ENCODE peak calls at places on chromosomes 12 and 14, in four cellular contexts. B, M, K and H are unnamed samples.

GRCh38 chr12:12399161-12399560 is 42.3 kb downstream of the BORCS5 start:
- DNase-seq in B (no peak), M (no peak), K (no peak), H (no peak)

GRCh38 chr14:75274899-75275569 is 3.6 kb upstream of the FOS start:
- DNase-seq in B (no peak), M (peak; percentile 40), K (no peak), H (no peak)

GRCh38 chr12:125688223-125688622 is 623.0 kb downstream of the AACS start:
- DNase-seq in B (no peak), M (no peak), K (no peak), H (no peak)

GRCh38 chr12:42135264-42135814 is 9.3 kb downstream of the GXYLT1 start:
- DNase-seq in B (no peak), M (no peak), K (no peak), H (no peak)

GRCh38 chr14:22047105-22047504 is 373.5 kb upstream of the OR4E1 start:
- DNase-seq in B (no peak), M (no peak), K (peak; percentile 70), H (no peak)

GRCh38 chr12:91778091-91778819 is 367.4 kb downstream of the BTG1 start:
- DNase-seq in B (no peak), M (peak; percentile 26), K (no peak), H (no peak)

GRCh38 chr12:104682790-104683279 is 226.1 kb downstream of the CHST11 start:
- DNase-seq in B (no peak), M (peak; percentile 51), K (no peak), H (no peak)

GRCh38 chr14:92976268-92976667 is 53.3 kb downstream of the CHGA start:
- DNase-seq in B (no peak), M (no peak), K (no peak), H (no peak)

GRCh38 chr12:123242083-123242904 is 9.1 kb downstream of the MTRFR start:
- DNase-seq in B (no peak), M (no peak), K (no peak), H (no peak)

GRCh38 chr12:70603044-70603443 is 34.2 kb downstream of the PTPRB start:
- DNase-seq in B (no peak), M (no peak), K (no peak), H (no peak)

GRCh38 chr14:48568688-48569087 is 893.3 kb upstream of the MDGA2 start:
- DNase-seq in B (no peak), M (no peak), K (no peak), H (no peak)

GRCh38 chr14:22487401-22487800 is 101.6 kb downstream of the DAD1 start:
- DNase-seq in B (no peak), M (no peak), K (no peak), H (no peak)

GRCh38 chr12:77493769-77494168 is 336.9 kb upstream of the NAV3 start:
- DNase-seq in B (no peak), M (no peak), K (no peak), H (no peak)

GRCh38 chr14:90444077-90444696 is 47.4 kb downstream of the CALM1 start:
- DNase-seq in B (no peak), M (no peak), K (peak; percentile 37), H (no peak)

GRCh38 chr14:22780941-22781605 is 14.6 kb downstream of the OXA1L start:
- DNase-seq in B (no peak), M (no peak), K (no peak), H (no peak)

GRCh38 chr14:35661875-35662274 is 127.9 kb downstream of the INSM2 start:
- DNase-seq in B (no peak), M (no peak), K (peak; percentile 82), H (no peak)

GRCh38 chr12:31896514-31897039 is 62.6 kb upstream of the RESF1 start:
- DNase-seq in B (peak; percentile 42), M (peak; percentile 99), K (no peak), H (no peak)

GRCh38 chr12:102948941-102949352 is 8.5 kb upstream of the ASCL1 start:
- DNase-seq in B (peak; percentile 54), M (no peak), K (peak; percentile 10), H (peak; percentile 61)

GRCh38 chr12:115096673-115097349 is 412.8 kb upstream of the TBX3 start:
- DNase-seq in B (no peak), M (no peak), K (no peak), H (peak; percentile 47)

GRCh38 chr12:110576504-110576903 is 6.6 kb downstream of the PPTC7 start:
- DNase-seq in B (no peak), M (no peak), K (no peak), H (no peak)

GRCh38 chr12:68641138-68641537 is 30.4 kb downstream of the RAP1B start:
- DNase-seq in B (no peak), M (peak; percentile 72), K (no peak), H (no peak)

GRCh38 chr12:53097207-53097563 is 282 bp upstream of the IGFBP6 start:
- DNase-seq in B (no peak), M (no peak), K (no peak), H (peak; percentile 63)

DNA sequence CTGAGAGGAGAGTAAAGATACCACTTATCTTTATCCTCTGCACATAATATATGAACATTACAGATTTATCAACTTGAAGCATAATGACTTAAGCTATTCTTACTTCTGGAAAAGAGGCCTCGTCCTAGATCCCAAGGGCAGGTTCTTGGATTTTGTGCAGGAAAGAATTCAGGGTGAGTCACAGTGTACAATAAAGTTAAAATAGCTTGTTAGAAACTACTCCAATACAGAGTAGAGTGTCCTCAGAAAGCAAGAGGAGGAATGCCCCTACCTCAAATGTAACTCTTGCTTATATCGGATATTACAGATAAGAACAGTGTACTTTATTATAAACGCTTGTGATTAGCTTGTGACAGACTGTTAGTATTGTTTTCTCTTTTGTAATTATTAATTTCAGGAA is 41.9 kb upstream of the ABCC9 start:
- DNase-seq in B (no peak), M (no peak), K (no peak), H (no peak)
- TF ChIP-seq CTCF in B (no peak), M (no peak), K (no peak), H (no peak)

DNA sequence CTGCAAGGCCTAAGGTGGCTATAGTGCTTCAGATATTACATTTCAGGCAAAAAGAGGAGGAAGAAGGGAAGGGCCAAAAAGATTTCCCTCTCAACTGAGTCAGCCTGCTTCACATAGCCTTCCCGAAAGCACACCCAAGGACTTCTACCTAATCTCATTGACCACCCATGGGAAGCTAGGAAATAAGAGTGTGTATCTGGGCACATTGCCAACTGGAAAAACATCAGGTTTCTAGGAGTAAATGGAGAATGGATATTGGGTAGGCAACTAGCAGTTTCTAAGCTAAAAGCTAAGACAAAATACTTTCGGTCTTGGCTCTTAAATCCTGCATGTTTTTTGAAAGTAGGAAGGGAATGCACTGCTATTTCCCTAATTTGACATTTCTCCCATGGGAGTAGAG is 221.7 kb upstream of the GRIP1 start:
- DNase-seq in B (no peak), M (no peak), K (no peak), H (no peak)
- TF ChIP-seq NFIC in B (peak; percentile 60), M (no peak), K (no peak), H (no peak)

GRCh38 chr12:47886471-47887240 is 18.1 kb downstream of the VDR start:
- DNase-seq in B (no peak), M (no peak), K (no peak), H (no peak)
- TF ChIP-seq CTCF in B (no peak), M (no peak), K (no peak), H (no peak)

GRCh38 chr14:52012635-52013034 is 23.3 kb downstream of the RTRAF start:
- DNase-seq in B (no peak), M (no peak), K (no peak), H (no peak)
- TF ChIP-seq NFIC in B (no peak), M (no peak), K (no peak), H (no peak)

GRCh38 chr12:3658327-3659163 is 94.4 kb downstream of the CRACR2A start:
- DNase-seq in B (peak; percentile 45), M (no peak), K (peak; percentile 36), H (no peak)
- TF ChIP-seq CTCF in B (peak; percentile 59), M (peak; percentile 32), K (peak; percentile 59), H (peak; percentile 32)

GRCh38 chr12:48442191-48442828 is 30.0 kb upstream of the ANP32D start:
- DNase-seq in B (no peak), M (no peak), K (peak; percentile 3), H (peak; percentile 4)
- TF ChIP-seq NFIC in B (no peak), M (no peak), K (no peak), H (no peak)

GRCh38 chr14:50734950-50735697 is 67.0 kb upstream of the SAV1 start:
- DNase-seq in B (no peak), M (no peak), K (no peak), H (no peak)
- TF ChIP-seq CTCF in B (no peak), M (no peak), K (no peak), H (peak; percentile 24)

GRCh38 chr12:95129115-95129514 is 55.7 kb upstream of the NR2C1 start:
- DNase-seq in B (no peak), M (no peak), K (no peak), H (no peak)

GRCh38 chr12:95126076-95126475 is 52.7 kb upstream of the NR2C1 start:
- DNase-seq in B (no peak), M (no peak), K (no peak), H (no peak)

GRCh38 chr12:95131589-95132335 is 58.3 kb upstream of the NR2C1 start:
- DNase-seq in B (no peak), M (no peak), K (no peak), H (no peak)

GRCh38 chr12:95134085-95134484 is 60.7 kb upstream of the NR2C1 start:
- DNase-seq in B (no peak), M (no peak), K (no peak), H (no peak)

DNA sequence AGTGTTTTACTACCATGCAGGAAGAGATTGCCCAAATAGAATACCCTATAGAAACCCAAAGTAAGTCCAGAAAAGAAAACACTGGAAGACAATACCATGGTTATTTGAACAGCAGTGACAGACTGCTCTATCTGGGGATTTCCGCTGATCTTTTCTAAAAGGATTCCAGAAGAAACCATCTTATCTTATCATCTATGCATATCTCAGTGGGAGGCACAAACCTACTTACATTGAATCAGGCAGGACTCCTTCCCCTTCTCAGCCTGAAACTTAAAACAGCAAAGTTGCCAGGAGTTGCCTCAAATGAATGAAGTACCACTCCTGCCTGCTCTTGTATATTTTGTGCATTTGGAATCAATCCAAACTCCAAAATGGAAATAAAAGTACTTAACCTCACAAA is 56.7 kb upstream of the NR2C1 start:
- DNase-seq in B (no peak), M (no peak), K (no peak), H (no peak)
- TF ChIP-seq NFIC in B (no peak), M (no peak), K (no peak), H (peak; percentile 35)